ENCODE peak calls at places on chromosomes 13 and 19, in four cellular contexts. Z is upper lobe of left lung, B is suprapubic skin, V is lower leg skin. P is an unnamed sample.

GRCh38 chr19:9306443-9306842 is 3.2 kb downstream of the ZNF699 start:
- DNase-seq in Z (no peak), B (no peak), V (no peak), P (no peak)

GRCh38 chr13:94224670-94225069 is 254.8 kb downstream of the DCT start:
- DNase-seq in Z (no peak), B (no peak), V (no peak), P (no peak)

GRCh38 chr13:98921786-98922185 is 56.1 kb downstream of the DOCK9 start:
- DNase-seq in Z (no peak), B (no peak), V (no peak), P (no peak)

GRCh38 chr19:41278478-41278877 is 14.3 kb downstream of the HNRNPUL1 start:
- DNase-seq in Z (no peak), B (no peak), V (no peak), P (no peak)

GRCh38 chr19:54521022-54521859 is 18.6 kb downstream of the LAIR2 start:
- DNase-seq in Z (no peak), B (no peak), V (no peak), P (no peak)

GRCh38 chr13:53038993-53039392 is 10.4 kb downstream of the OLFM4 start:
- DNase-seq in Z (no peak), B (no peak), V (no peak), P (no peak)

GRCh38 chr13:20398459-20398858 is 127.2 kb downstream of the CRYL1 start:
- DNase-seq in Z (no peak), B (no peak), V (no peak), P (no peak)

GRCh38 chr13:110308377-110309158 is 1.5 kb downstream of the COL4A2 start:
- DNase-seq in Z (no peak), B (peak; percentile 72), V (no peak), P (no peak)

GRCh38 chr19:670609-671075 is 5.5 kb upstream of the FSTL3 start:
- DNase-seq in Z (peak; percentile 37), B (no peak), V (no peak), P (no peak)

GRCh38 chr19:21491161-21491560 is 14.2 kb upstream of the ZNF429 start:
- DNase-seq in Z (no peak), B (no peak), V (no peak), P (peak; percentile 77)

GRCh38 chr19:45781282-45782161 is 768 bp downstream of the DMPK start:
- DNase-seq in Z (peak; percentile 86), B (no peak), V (no peak), P (peak; percentile 95)

GRCh38 chr13:74299688-74300087 is 165.5 kb upstream of the KLF12 start:
- DNase-seq in Z (no peak), B (no peak), V (no peak), P (no peak)

GRCh38 chr13:104442541-104442940 is 1376.3 kb upstream of the SLC10A2 start:
- DNase-seq in Z (no peak), B (no peak), V (no peak), P (no peak)

GRCh38 chr19:12664406-12665280 is 1.9 kb downstream of the MAN2B1 start:
- DNase-seq in Z (peak; percentile 56), B (no peak), V (no peak), P (no peak)

GRCh38 chr13:27183561-27184147 is 12.0 kb upstream of the USP12 start:
- DNase-seq in Z (peak; percentile 7), B (no peak), V (no peak), P (no peak)

GRCh38 chr19:17076539-17076919 is 952 bp downstream of the MYO9B start:
- DNase-seq in Z (no peak), B (no peak), V (no peak), P (no peak)

GRCh38 chr19:9008667-9009066 is 1.5 kb downstream of the MUC16 start:
- DNase-seq in Z (no peak), B (no peak), V (no peak), P (no peak)

DNA sequence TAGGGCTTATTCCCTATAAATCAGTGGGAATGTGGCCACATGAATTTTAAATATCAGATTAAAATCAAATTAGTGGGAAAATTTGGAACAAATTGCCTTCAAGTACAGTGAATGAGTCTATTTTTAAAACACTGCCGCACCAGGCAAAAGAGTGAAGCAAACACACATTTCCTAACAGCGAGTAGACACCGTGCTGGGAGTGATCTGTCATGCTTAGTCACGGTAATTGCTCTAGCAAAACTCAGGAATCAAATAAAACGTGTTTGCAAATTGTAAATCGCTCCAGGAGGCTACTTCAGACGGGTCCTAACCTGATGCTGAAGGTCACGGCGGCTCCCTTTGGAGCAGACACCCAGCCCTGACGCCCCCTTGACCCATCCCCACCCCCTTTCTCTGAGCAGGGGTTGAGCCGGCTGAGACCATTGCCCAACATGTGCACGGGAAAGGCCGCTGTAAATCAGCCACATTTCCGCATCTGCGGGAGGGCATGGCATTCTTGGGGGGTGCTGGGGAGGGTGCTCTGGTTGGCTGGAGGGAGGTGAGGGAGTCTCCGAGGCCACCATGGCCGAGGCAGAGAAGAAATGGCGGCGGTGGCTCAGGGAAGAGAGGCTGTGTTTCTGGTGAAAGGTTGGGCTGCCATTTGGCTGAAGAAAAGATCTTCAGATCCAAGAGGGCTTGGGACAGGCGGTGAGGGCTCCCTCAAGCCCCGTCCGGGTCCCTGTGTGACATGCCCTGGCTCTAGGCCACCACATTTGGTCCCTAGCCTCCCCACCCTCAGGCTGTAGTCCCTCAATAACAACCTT is 8.9 kb downstream of the CEBPA start:
- DNase-seq in Z (no peak), B (no peak), V (no peak), P (peak; percentile 59)
- TF ChIP-seq POLR2A in Z (peak; percentile 40), B (no peak), V (no peak), P (no peak)

GRCh38 chr13:79780240-79780639 is 299.3 kb downstream of the NDFIP2 start:
- DNase-seq in Z (no peak), B (no peak), V (no peak), P (no peak)
- H3K4me3 ChIP-seq in Z (no peak overlapping the region), B (no peak overlapping the region), V (no peak overlapping the region), P (no peak overlapping the region)

GRCh38 chr13:25455146-25455545 is 83.4 kb downstream of the ATP8A2 start:
- DNase-seq in Z (no peak), B (no peak), V (no peak), P (no peak)
- TF ChIP-seq POLR2A in Z (no peak), B (no peak), V (no peak), P (no peak)

DNA sequence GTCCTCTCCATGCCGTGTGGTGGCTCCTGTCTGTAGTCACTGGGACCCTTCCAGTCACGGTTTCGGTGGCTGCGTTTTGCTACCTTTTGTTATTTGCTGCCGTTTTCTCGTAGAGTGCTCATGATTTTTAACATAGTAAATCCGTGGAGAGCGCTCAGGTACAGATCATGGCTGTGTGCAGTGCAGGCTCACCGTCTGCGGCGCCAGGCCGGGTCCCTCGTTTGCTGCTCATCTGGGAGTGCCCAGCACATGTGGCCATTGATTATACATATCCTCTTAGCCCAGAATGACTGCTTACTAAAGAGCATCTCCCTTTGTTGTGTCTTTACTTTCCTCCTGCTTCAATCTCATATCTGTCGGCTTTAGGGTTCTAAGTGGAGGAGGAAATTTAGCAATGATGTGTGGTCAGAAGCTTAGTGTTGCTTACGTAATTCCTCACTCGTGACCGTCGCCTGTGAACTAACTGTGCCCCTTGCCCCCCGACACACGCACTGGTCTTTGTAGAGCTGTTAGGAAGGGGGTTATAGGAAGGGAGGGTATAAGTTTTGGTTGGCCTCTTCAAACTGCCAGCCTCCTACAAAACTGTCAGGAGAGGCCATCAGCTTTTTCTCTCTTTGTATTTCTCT is 31.8 kb downstream of the TFDP1 start:
- DNase-seq in Z (peak; percentile 66), B (no peak), V (no peak), P (no peak)
- H3K4me3 ChIP-seq in Z (no peak overlapping the region), B (no peak overlapping the region), V (no peak overlapping the region), P (no peak overlapping the region)

DNA sequence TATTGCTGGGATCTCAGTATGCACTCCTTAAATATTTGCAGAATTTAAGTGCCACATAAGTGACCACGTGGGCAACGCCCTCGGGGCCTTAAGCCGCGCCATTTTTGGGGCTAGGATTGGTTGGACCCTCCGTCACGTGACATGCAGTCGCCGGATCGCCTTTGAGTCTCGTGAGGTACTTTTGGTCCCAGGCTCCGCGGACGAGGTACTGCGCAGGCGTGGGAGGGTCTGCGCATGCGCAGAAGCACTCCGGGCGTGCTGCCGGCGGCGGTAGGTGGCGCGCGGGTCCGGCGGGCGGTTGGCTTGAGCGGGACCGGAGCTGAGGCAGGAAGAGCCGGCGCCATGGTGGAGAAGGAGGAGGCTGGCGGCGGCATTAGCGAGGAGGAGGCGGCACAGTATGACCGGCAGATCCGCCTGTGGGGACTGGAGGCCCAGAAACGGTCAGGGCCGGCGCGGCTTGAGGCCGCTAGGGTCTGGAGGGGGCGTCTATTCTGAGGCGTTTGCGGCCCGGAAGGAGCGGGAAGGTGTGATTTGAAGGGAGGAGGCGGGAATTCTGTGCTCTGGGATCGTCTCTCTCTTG is at the start of gene SAE1:
- DNase-seq in Z (peak; percentile 99), B (peak; percentile 98), V (peak; percentile 88), P (peak; percentile 95)
- TF ChIP-seq POLR2A in Z (peak; percentile 88), B (peak; percentile 38), V (no peak), P (peak; percentile 50)

GRCh38 chr13:101408154-101408553 is 8.2 kb downstream of the NALCN start:
- DNase-seq in Z (no peak), B (no peak), V (no peak), P (no peak)
- H3K4me3 ChIP-seq in Z (no peak overlapping the region), B (no peak overlapping the region), V (no peak overlapping the region), P (no peak overlapping the region)

GRCh38 chr19:4660181-4660791 is 9.9 kb downstream of the MYDGF start:
- DNase-seq in Z (peak; percentile 51), B (no peak), V (no peak), P (no peak)

GRCh38 chr19:4656102-4656501 is 14.0 kb downstream of the MYDGF start:
- DNase-seq in Z (no peak), B (no peak), V (no peak), P (no peak)

GRCh38 chr19:4654437-4655361 is 15.4 kb downstream of the TNFAIP8L1 start:
- DNase-seq in Z (no peak), B (no peak), V (no peak), P (no peak)

GRCh38 chr19:4657835-4658234 is 12.3 kb downstream of the MYDGF start:
- DNase-seq in Z (no peak), B (no peak), V (no peak), P (no peak)

GRCh38 chr19:4657262-4657661 is 12.9 kb downstream of the MYDGF start:
- DNase-seq in Z (peak; percentile 75), B (no peak), V (no peak), P (no peak)
- TF ChIP-seq POLR2A in Z (no peak), B (no peak), V (no peak), P (no peak)

GRCh38 chr13:80928241-80928640 is 587.3 kb upstream of the SPRY2 start:
- DNase-seq in Z (no peak), B (no peak), V (no peak), P (no peak)

GRCh38 chr13:80931766-80932165 is 590.8 kb upstream of the SPRY2 start:
- DNase-seq in Z (no peak), B (no peak), V (no peak), P (no peak)

GRCh38 chr13:80931118-80931517 is 590.2 kb upstream of the SPRY2 start:
- DNase-seq in Z (no peak), B (no peak), V (no peak), P (no peak)
- H3K4me3 ChIP-seq in Z (no peak overlapping the region), B (no peak overlapping the region), V (no peak overlapping the region), P (no peak overlapping the region)

P was measured in gastrocnemius medialis.